ENCODE peak calls at places on chromosomes 13 and 19, in ten cellular contexts. U is activated CD4-positive, alpha-beta T cell treated with anti-CD3 and anti-CD28 coated beads for 48 hours; X is amygdala; M is B cell; I is NCI-H2081; A is NCI-H1930; J is stomach; N is T-helper 2 cell; H is T-cell; B is ELR. D is an unnamed sample.

GRCh38 chr13:67643656-67644055 is 413.5 kb upstream of the PCDH9 start:
- DNase-seq in U (no peak), X (no peak), M (no peak), I (no peak), A (no peak), J (no peak), N (no peak), H (no peak), B (no peak), D (no peak)

GRCh38 chr13:40187324-40187795 is 479.1 kb downstream of the FOXO1 start:
- DNase-seq in U (peak; percentile 68), X (no peak), M (no peak), I (no peak), A (no peak), J (no peak), N (no peak), H (peak; percentile 71), B (no peak), D (no peak)

GRCh38 chr13:50645092-50645491 is 198.4 kb downstream of the DLEU7 start:
- DNase-seq in U (no peak), X (no peak), M (no peak), I (no peak), A (no peak), J (no peak), N (no peak), H (no peak), B (peak; percentile 64), D (peak; percentile 65)

GRCh38 chr19:10587022-10587838 is at the start of gene AP1M2:
- DNase-seq in U (no peak), X (no peak), M (no peak), I (peak; percentile 65), A (no peak), J (peak; percentile 67), N (no peak), H (no peak), B (no peak), D (no peak)

GRCh38 chr13:30340367-30341184 is 33.2 kb upstream of the KATNAL1 start:
- DNase-seq in U (no peak), X (no peak), M (no peak), I (no peak), A (no peak), J (no peak), N (no peak), H (no peak), B (peak; percentile 85), D (peak; percentile 97)

GRCh38 chr13:25899952-25900351 is 151.9 kb downstream of the SHISA2 start:
- DNase-seq in U (no peak), X (no peak), M (no peak), I (no peak), A (no peak), J (no peak), N (no peak), H (no peak), B (no peak), D (no peak)

GRCh38 chr19:19606021-19606420 is 12.5 kb downstream of the PBX4 start:
- DNase-seq in U (peak; percentile 40), X (no peak), M (no peak), I (peak; percentile 20), A (no peak), J (peak; percentile 55), N (no peak), H (peak; percentile 50), B (peak; percentile 57), D (no peak)

GRCh38 chr13:45393941-45394570 is 24.1 kb downstream of the SLC25A30 start:
- DNase-seq in U (peak; percentile 33), X (no peak), M (peak; percentile 68), I (peak; percentile 57), A (peak; percentile 56), J (peak; percentile 48), N (no peak), H (peak; percentile 11), B (peak; percentile 68), D (peak; percentile 57)

GRCh38 chr19:373391-374182 is 29.0 kb upstream of the MIER2 start:
- DNase-seq in U (no peak), X (no peak), M (no peak), I (no peak), A (no peak), J (no peak), N (no peak), H (no peak), B (no peak), D (no peak)

GRCh38 chr13:70339738-70340137 is 231.5 kb upstream of the KLHL1 start:
- DNase-seq in U (no peak), X (no peak), M (no peak), I (peak; percentile 8), A (no peak), J (peak; percentile 28), N (no peak), H (no peak), B (peak; percentile 40), D (peak; percentile 1)

GRCh38 chr19:13181747-13182388 is 31.7 kb downstream of the IER2 start:
- DNase-seq in U (peak; percentile 45), X (peak; percentile 52), M (peak; percentile 50), I (no peak), A (no peak), J (peak; percentile 76), N (no peak), H (peak; percentile 35), B (peak; percentile 19), D (peak; percentile 67)

GRCh38 chr19:40717880-40718773 is 1.2 kb downstream of the ITPKC start:
- DNase-seq in U (no peak), X (no peak), M (no peak), I (no peak), A (no peak), J (no peak), N (no peak), H (no peak), B (peak; percentile 61), D (peak; percentile 78)

GRCh38 chr19:7673995-7674667 is 2.8 kb upstream of the MCEMP1 start:
- DNase-seq in U (peak; percentile 61), X (no peak), M (no peak), I (peak; percentile 64), A (no peak), J (peak; percentile 70), N (no peak), H (no peak), B (peak; percentile 82), D (peak; percentile 74)

GRCh38 chr13:110661256-110661655 is 44.7 kb downstream of the CARS2 start:
- DNase-seq in U (no peak), X (no peak), M (no peak), I (no peak), A (no peak), J (no peak), N (no peak), H (no peak), B (no peak), D (no peak)

GRCh38 chr19:48872884-48873475 is 759 bp downstream of the PPP1R15A start:
- DNase-seq in U (peak; percentile 84), X (no peak), M (peak; percentile 74), I (peak; percentile 65), A (no peak), J (peak; percentile 90), N (no peak), H (peak; percentile 68), B (peak; percentile 99), D (peak; percentile 98)

GRCh38 chr19:46321653-46322052 is 24.8 kb downstream of the HIF3A start:
- DNase-seq in U (no peak), X (no peak), M (no peak), I (no peak), A (no peak), J (no peak), N (no peak), H (no peak), B (no peak), D (no peak)

D was measured in GM23248.